ENCODE peak calls at places on chromosomes 5 and 9, in eight cellular contexts. D is activated CD8-positive, alpha-beta memory T cell treated with anti-CD3 and anti-CD28 coated beads, Interleukin-2, amount 50 U/mL, for 48 hours; T is astrocyte of the spinal cord; U is posterior cingulate gyrus; W is CD8-positive, alpha-beta memory T cell; V is heart right ventricle; Y is CD4-positive, CD25-positive, alpha-beta regulatory T cell; P is HT1080. X is an unnamed sample.

GRCh38 chr5:78968781-78969180 is 16.3 kb downstream of the ARSB start:
- DNase-seq in D (no peak), T (no peak), U (no peak), W (no peak), V (no peak), Y (no peak), P (no peak), X (no peak)

GRCh38 chr9:71975833-71976232 is 64.4 kb downstream of the C9orf85 start:
- DNase-seq in D (no peak), T (no peak), U (no peak), W (no peak), V (no peak), Y (no peak), P (no peak), X (no peak)

GRCh38 chr9:82593436-82593835 is 469.5 kb downstream of the RASEF start:
- DNase-seq in D (no peak), T (peak; percentile 34), U (no peak), W (no peak), V (no peak), Y (no peak), P (no peak), X (no peak)

GRCh38 chr9:129319938-129320481 is 141.9 kb upstream of the IER5L start:
- DNase-seq in D (peak; percentile 51), T (no peak), U (no peak), W (no peak), V (no peak), Y (no peak), P (no peak), X (no peak)

GRCh38 chr5:150303660-150304411 is 1.1 kb upstream of the ARSI start:
- DNase-seq in D (no peak), T (no peak), U (no peak), W (no peak), V (no peak), Y (no peak), P (no peak), X (no peak)

GRCh38 chr5:66757219-66757833 is 161.1 kb downstream of the MAST4 start:
- DNase-seq in D (no peak), T (peak; percentile 77), U (peak; percentile 25), W (no peak), V (peak; percentile 54), Y (no peak), P (peak; percentile 8), X (no peak)

GRCh38 chr9:112858625-112859147 is 32.0 kb downstream of the SLC46A2 start:
- DNase-seq in D (no peak), T (no peak), U (no peak), W (no peak), V (no peak), Y (no peak), P (no peak), X (no peak)

GRCh38 chr5:30392897-30393296 is 800.6 kb upstream of the CDH6 start:
- DNase-seq in D (no peak), T (no peak), U (no peak), W (no peak), V (no peak), Y (no peak), P (no peak), X (no peak)

GRCh38 chr9:137115394-137116026 is 977 bp upstream of the DPP7 start:
- DNase-seq in D (no peak), T (no peak), U (no peak), W (no peak), V (no peak), Y (no peak), P (no peak), X (no peak)

GRCh38 chr5:110255194-110255593 is 471.3 kb downstream of the TMEM232 start:
- DNase-seq in D (no peak), T (no peak), U (no peak), W (no peak), V (no peak), Y (no peak), P (no peak), X (no peak)

GRCh38 chr5:174608631-174609097 is 115.7 kb upstream of the MSX2 start:
- DNase-seq in D (no peak), T (no peak), U (peak; percentile 34), W (no peak), V (peak; percentile 6), Y (no peak), P (peak; percentile 34), X (no peak)

GRCh38 chr9:98916660-98917059 is 27.0 kb upstream of the COL15A1 start:
- DNase-seq in D (no peak), T (peak; percentile 58), U (no peak), W (no peak), V (peak; percentile 63), Y (no peak), P (no peak), X (no peak)

GRCh38 chr5:147892696-147893296 is 13.5 kb downstream of the C5orf46 start:
- DNase-seq in D (no peak), T (peak; percentile 12), U (no peak), W (no peak), V (no peak), Y (no peak), P (no peak), X (no peak)

GRCh38 chr9:89667730-89668129 is 62.9 kb downstream of the GADD45G start:
- DNase-seq in D (no peak), T (no peak), U (no peak), W (no peak), V (no peak), Y (no peak), P (no peak), X (no peak)

GRCh38 chr5:132426525-132427138 is 57.1 kb downstream of the SLC22A5 start:
- DNase-seq in D (peak; percentile 88), T (peak; percentile 91), U (no peak), W (peak; percentile 37), V (peak; percentile 59), Y (peak; percentile 53), P (peak; percentile 98), X (peak; percentile 76)

GRCh38 chr9:4982720-4983482 is 2.2 kb upstream of the JAK2 start:
- DNase-seq in D (no peak), T (no peak), U (no peak), W (no peak), V (no peak), Y (no peak), P (no peak), X (no peak)

GRCh38 chr5:73963021-73963420 is 337.0 kb downstream of the ARHGEF28 start:
- DNase-seq in D (no peak), T (no peak), U (no peak), W (no peak), V (no peak), Y (no peak), P (no peak), X (no peak)

GRCh38 chr5:170275376-170275994 is 22.1 kb downstream of the LCP2 start:
- DNase-seq in D (peak; percentile 50), T (no peak), U (no peak), W (peak; percentile 75), V (no peak), Y (peak; percentile 63), P (no peak), X (no peak)

GRCh38 chr9:126615251-126615790 is 1.6 kb downstream of the LMX1B start:
- DNase-seq in D (no peak), T (no peak), U (no peak), W (no peak), V (no peak), Y (no peak), P (no peak), X (no peak)

GRCh38 chr5:141100243-141100805 is at the start of gene PCDHB3:
- DNase-seq in D (peak; percentile 63), T (peak; percentile 5), U (peak; percentile 32), W (no peak), V (peak; percentile 40), Y (no peak), P (peak; percentile 35), X (no peak)

GRCh38 chr5:112878760-112879159 is 17.7 kb downstream of the SRP19 start:
- DNase-seq in D (no peak), T (peak; percentile 22), U (no peak), W (peak; percentile 15), V (no peak), Y (peak; percentile 37), P (peak; percentile 44), X (no peak)

GRCh38 chr5:176533390-176533789 is 3.8 kb downstream of the RNF44 start:
- DNase-seq in D (no peak), T (peak; percentile 41), U (no peak), W (no peak), V (no peak), Y (no peak), P (no peak), X (no peak)

GRCh38 chr5:102815560-102816324 is 60.6 kb downstream of the PAM start:
- DNase-seq in D (no peak), T (peak; percentile 22), U (no peak), W (no peak), V (no peak), Y (no peak), P (no peak), X (no peak)

GRCh38 chr9:80320480-80320879 is 748.7 kb downstream of the TLE4 start:
- DNase-seq in D (no peak), T (peak; percentile 52), U (no peak), W (no peak), V (no peak), Y (no peak), P (no peak), X (peak; percentile 58)

GRCh38 chr5:89045216-89045615 is 162.2 kb upstream of the MEF2C start:
- DNase-seq in D (no peak), T (no peak), U (no peak), W (no peak), V (no peak), Y (no peak), P (no peak), X (no peak)

GRCh38 chr9:129582865-129583264 is 38.0 kb downstream of the C9orf50 start:
- DNase-seq in D (no peak), T (no peak), U (no peak), W (no peak), V (no peak), Y (no peak), P (no peak), X (no peak)